ENCODE peak calls at places on chromosomes 2 and 18, in four cellular contexts. G is neural progenitor cell, J is pancreas, C is psoas muscle. D is an unnamed sample. For H3K4me1, the result is how much of the 10 kb centered on the place peaks cover.

GRCh38 chr2:32005371-32005976 is 5.3 kb downstream of the MEMO1 start:
- DNase-seq in G (no peak), J (no peak), C (no peak), D (no peak)

GRCh38 chr2:48114256-48114655 is 208.0 kb upstream of the FBXO11 start:
- DNase-seq in G (no peak), J (no peak), C (no peak), D (no peak)

GRCh38 chr2:196096264-196096663 is 27.6 kb upstream of the DNAH7 start:
- DNase-seq in G (no peak), J (no peak), C (no peak), D (no peak)

GRCh38 chr2:136238552-136239346 is 120.8 kb upstream of the CXCR4 start:
- DNase-seq in G (peak), J (no peak), C (no peak), D (no peak)

GRCh38 chr2:144832048-144832447 is 312.1 kb upstream of the ZEB2 start:
- DNase-seq in G (no peak), J (no peak), C (no peak), D (no peak)

GRCh38 chr2:112774536-112775285 is 9.6 kb downstream of the IL1A start:
- DNase-seq in G (no peak), J (no peak), C (no peak), D (no peak)

GRCh38 chr2:100781523-100782375 is 38.2 kb upstream of the NPAS2 start:
- DNase-seq in G (no peak), J (no peak), C (no peak), D (no peak)

GRCh38 chr2:31337860-31338259 is 76.7 kb downstream of the XDH start:
- DNase-seq in G (no peak), J (no peak), C (no peak), D (no peak)

GRCh38 chr2:138223321-138223720 is 259.0 kb downstream of the HNMT start:
- DNase-seq in G (no peak), J (no peak), C (no peak), D (no peak)

GRCh38 chr2:85405076-85405402 is 5.1 kb downstream of the CAPG start:
- DNase-seq in G (no peak), J (no peak), C (no peak), D (no peak)

GRCh38 chr18:10046178-10046807 is 132.5 kb downstream of the VAPA start:
- DNase-seq in G (no peak), J (peak), C (no peak), D (no peak)

GRCh38 chr18:48324651-48325050 is 84.5 kb downstream of the ZBTB7C start:
- DNase-seq in G (no peak), J (no peak), C (no peak), D (no peak)

GRCh38 chr2:102063360-102063947 is 71.7 kb downstream of the IL1R2 start:
- DNase-seq in G (no peak), J (no peak), C (peak), D (no peak)
- H3K4me1 ChIP-seq in G (under half), J (under half), C (half or more), D (under half)

GRCh38 chr2:188819781-188820180 is 154.4 kb upstream of the COL3A1 start:
- DNase-seq in G (no peak), J (no peak), C (no peak), D (no peak)
- TF ChIP-seq CTCF in G (no peak), J (no peak), C (no peak), D (no peak)

GRCh38 chr2:204114294-204114693 is 177.7 kb downstream of the ICOS start:
- DNase-seq in G (no peak), J (no peak), C (no peak), D (no peak)
- H3K4me1 ChIP-seq in G (under half), J (under half), C (under half), D (under half)

DNA sequence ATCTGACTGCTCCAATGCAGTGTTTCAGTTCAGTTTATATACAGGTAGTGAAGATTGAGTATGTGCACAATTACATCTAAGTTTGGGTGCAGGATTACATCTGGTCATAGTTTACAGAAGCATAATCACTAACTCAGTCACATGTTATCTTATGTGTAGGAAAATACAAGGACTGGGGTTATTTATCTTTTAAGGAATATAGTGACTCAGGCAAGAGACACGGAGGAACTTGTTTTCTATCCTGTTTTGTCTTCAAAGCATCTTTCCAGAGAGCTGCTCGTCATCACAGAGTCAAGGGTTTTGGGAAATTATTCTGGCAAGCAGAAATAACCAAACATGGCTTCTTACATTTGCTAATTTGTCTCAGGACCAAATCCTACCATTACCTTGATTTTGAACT is 1371.5 kb upstream of the TMEFF2 start:
- DNase-seq in G (no peak), J (no peak), C (no peak), D (no peak)
- TF ChIP-seq CTCF in G (no peak), J (no peak), C (no peak), D (no peak)

DNA sequence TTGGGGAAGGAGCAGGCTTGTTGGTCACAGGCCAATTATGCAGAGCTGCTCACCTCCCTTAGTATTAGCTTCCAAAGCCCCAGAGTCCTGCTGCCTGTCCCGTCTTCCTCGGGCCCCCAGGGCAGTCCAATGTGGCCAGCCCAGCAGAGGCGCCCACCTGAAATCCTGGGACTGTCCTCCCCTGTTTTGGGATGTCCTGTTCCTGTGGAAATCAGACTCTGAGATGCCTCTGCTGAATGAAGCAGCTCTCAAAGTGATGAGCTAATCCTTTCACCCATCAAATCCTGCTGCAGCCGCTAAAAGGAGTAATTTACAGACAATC is 105.3 kb downstream of the CABLES1 start:
- DNase-seq in G (no peak), J (no peak), C (no peak), D (no peak)
- H3K4me1 ChIP-seq in G (under half), J (under half), C (under half), D (under half)

GRCh38 chr2:198476007-198476406 is 671.6 kb downstream of the PLCL1 start:
- DNase-seq in G (no peak), J (no peak), C (no peak), D (no peak)

GRCh38 chr2:198465970-198466369 is 661.6 kb downstream of the PLCL1 start:
- DNase-seq in G (no peak), J (no peak), C (no peak), D (no peak)

GRCh38 chr2:198471291-198471690 is 666.9 kb downstream of the PLCL1 start:
- DNase-seq in G (peak), J (no peak), C (no peak), D (no peak)
- TF ChIP-seq CTCF in G (peak), J (no peak), C (no peak), D (no peak)